ENCODE peak calls at places on chromosomes 4 and X, in seven cellular contexts. R is breast epithelium, F is IMR-90, H is transverse colon, W is testis, G is uterus, J is Panc1. E is an unnamed sample. For H3K4me1, the result is how much of the 10 kb centered on the place peaks cover.

GRCh38 chrX:68995386-68995779 is 166.6 kb downstream of the EFNB1 start:
- DNase-seq in J (no peak), F (no peak), R (no peak), H (no peak), G (no peak), W (no peak), E (no peak)

GRCh38 chr4:125546272-125546671 is 231.5 kb downstream of the FAT4 start:
- DNase-seq in F (no peak), J (no peak), H (no peak), G (no peak), W (no peak), R (no peak), E (no peak)

GRCh38 chr4:76377922-76378321 is 43.0 kb downstream of the CCDC158 start:
- DNase-seq in F (peak), J (no peak), W (peak), H (peak), R (no peak), G (no peak), E (peak)

GRCh38 chrX:68945603-68946228 is 116.9 kb downstream of the EFNB1 start:
- DNase-seq in G (no peak), J (no peak), W (no peak), R (no peak), H (peak), F (peak), E (no peak)

GRCh38 chrX:6227445-6227820 is 1.2 kb downstream of the NLGN4X start:
- DNase-seq in W (no peak), H (no peak), J (no peak), F (no peak), G (no peak), R (no peak), E (no peak)

GRCh38 chr4:113760094-113760851 is 1.3 kb downstream of the CAMK2D start:
- DNase-seq in H (peak), F (peak), J (no peak), G (peak), R (no peak), W (peak), E (peak)

GRCh38 chr4:52102587-52102986 is 51.5 kb downstream of the SPATA18 start:
- DNase-seq in H (no peak), W (no peak), G (no peak), R (no peak), F (peak), J (peak), E (no peak)

GRCh38 chr4:166172619-166173018 is 299.6 kb downstream of the TLL1 start:
- DNase-seq in R (no peak), H (no peak), G (no peak), W (no peak), F (no peak), J (no peak), E (no peak)

GRCh38 chr4:82138376-82138775 is 235.4 kb downstream of the HNRNPD start:
- DNase-seq in J (no peak), W (no peak), G (no peak), R (no peak), H (no peak), F (peak), E (no peak)

GRCh38 chrX:132740316-132741123 is 217.9 kb downstream of the HS6ST2 start:
- DNase-seq in W (no peak), R (no peak), G (no peak), H (no peak), J (peak), F (no peak), E (no peak)

DNA sequence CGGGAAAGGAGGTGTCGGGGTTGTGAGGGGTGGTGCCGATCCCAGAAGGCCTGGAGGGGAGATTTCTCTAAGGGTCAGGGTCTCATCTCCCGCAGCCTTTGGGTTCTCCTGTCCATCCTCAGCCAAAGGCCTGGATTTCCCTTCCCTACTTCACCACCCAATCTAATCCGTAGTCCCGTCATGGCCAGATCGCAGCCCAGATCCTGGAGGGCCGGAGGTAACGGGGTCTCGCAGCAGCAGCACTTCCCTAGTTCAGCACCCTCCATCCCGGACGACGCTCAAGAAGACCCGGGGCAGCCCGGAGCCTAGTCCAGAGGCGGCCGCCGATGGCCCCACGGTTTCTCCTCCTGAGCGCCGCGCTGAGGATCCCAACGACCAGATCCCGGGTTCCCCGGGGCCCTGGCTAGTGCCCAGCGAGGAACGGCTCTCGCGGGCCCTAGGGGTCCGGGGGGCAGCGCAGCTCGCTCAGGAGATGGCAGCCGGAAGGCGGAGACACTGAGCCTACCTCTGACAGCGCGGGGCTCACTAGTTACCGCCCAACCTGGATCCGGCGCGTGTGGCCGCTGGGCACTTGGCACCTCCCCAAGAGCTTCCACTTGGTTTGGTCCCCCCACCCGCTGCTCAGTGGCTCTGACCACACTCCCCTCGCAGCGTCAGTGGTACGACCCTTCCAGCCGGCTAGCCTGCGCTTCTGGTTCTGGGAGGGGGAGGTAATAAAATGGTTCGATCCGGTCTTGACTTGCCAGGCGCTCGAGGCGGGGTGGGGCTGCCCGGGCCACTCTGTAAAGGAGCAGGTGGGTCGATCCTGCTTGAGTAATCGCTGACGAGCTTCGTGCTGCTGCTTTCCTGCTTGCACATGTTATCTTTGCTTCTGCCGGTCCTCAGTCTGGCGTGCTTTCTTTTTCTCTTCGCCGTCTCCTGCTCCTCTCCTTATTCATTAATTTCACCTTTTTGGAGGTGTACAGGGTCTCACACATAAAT is 3.6 kb downstream of the MAGIX start:
- DNase-seq in G (peak), H (peak), F (peak), W (peak), R (peak), J (peak), E (no peak)
- H3K4me3 ChIP-seq in G (peak), H (peak), F (peak), W (no peak), R (peak), J (peak), E (no peak)

GRCh38 chrX:46573331-46573895 is at the start of gene CHST7:
- DNase-seq in W (peak), F (peak), H (peak), G (peak), J (no peak), R (no peak), E (peak)
- TF ChIP-seq CTCF in W (peak), F (peak), H (peak), G (peak), J (peak), R (no peak), E (peak)

GRCh38 chr4:80133240-80133783 is 60.3 kb upstream of the ANTXR2 start:
- DNase-seq in W (no peak), G (no peak), H (no peak), F (no peak), R (no peak), J (no peak), E (no peak)
- H3K4me1 ChIP-seq in W (under half), G (under half), H (under half), F (under half), R (under half), J (under half), E (under half)

DNA sequence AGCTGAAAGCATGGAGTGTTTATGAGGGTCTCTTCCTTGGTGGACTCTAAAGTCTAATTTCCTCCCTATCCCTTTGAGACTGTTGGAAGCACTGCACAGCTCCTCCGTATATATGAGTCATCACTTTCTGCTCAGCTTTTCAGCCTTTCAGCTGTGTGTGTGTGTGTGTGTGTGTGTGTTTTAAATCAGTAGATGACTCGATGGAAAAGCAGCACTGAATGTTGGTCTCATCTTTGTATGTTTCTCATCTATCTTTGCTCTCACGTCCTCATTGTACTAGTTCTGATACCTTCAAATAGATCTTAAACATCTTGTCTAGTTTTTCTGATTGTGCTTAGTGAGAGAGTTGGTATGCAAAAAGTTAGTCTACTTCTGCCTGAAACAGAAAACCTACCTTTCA is 81.6 kb downstream of the ZFX start:
- DNase-seq in F (peak), R (no peak), J (no peak), W (peak), H (no peak), G (no peak), E (no peak)
- H3K4me3 ChIP-seq in F (no peak), R (no peak), J (no peak), W (no peak), H (no peak), G (no peak), E (no peak)

GRCh38 chrX:18596096-18596495 is 75.8 kb downstream of the RS1 start:
- DNase-seq in W (peak), G (no peak), J (no peak), F (no peak), H (no peak), R (no peak), E (no peak)
- TF ChIP-seq CTCF in W (no peak), G (no peak), J (no peak), F (no peak), H (no peak), R (no peak), E (no peak)

GRCh38 chr4:578451-579443 is 2.7 kb upstream of the TMEM271 start:
- DNase-seq in W (no peak), H (no peak), F (no peak), G (no peak), R (no peak), J (no peak), E (no peak)

GRCh38 chr4:576245-576821 is at the start of gene TMEM271:
- DNase-seq in G (no peak), W (no peak), R (no peak), H (no peak), F (no peak), J (no peak), E (no peak)

GRCh38 chr4:577499-578450 is 1.7 kb upstream of the TMEM271 start:
- DNase-seq in G (no peak), H (no peak), W (no peak), J (no peak), R (no peak), F (no peak), E (no peak)

GRCh38 chr4:575281-576141 is 584 bp downstream of the TMEM271 start:
- DNase-seq in W (peak), R (no peak), F (peak), H (no peak), G (no peak), J (no peak), E (no peak)

DNA sequence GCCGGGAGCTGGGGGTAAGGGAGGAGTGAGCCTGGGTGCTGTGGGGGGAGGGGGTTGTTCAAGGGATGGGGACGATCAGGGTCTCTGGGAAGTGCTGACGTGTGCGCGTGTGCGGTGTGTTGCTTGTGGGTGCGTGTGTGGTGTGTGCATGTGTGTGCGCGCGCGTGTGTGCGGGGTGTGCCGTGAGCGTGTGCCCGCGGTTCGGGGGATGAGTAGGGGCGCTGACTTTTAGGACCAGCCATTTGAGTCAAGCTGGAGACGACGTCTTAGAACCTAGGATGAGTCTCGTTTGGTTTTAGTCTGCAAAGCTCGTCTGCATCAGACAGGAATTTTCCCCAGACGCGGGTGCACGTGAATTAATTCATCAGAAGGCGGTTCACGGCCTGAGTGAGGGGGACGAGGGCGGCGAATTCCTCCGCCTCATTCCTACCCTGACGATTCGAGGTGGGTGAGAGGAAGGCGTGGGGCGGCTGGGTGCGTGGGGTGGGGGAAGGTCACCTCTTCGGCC is 950 bp upstream of the TMEM271 start:
- DNase-seq in J (no peak), F (no peak), R (no peak), H (no peak), G (no peak), W (no peak), E (no peak)
- H3K4me1 ChIP-seq in J (under half), F (under half), R (under half), H (under half), G (under half), W (under half), E (under half)

E was measured in Caco-2.